ENCODE peak calls at places on chromosome 1, in five cellular contexts. One of them, this sample, is unnamed.

GRCh38 chr1:9805006-9805526 is 18.7 kb downstream of the CLSTN1 start:
- DNase-seq in neuronal stem cell: no peak
- DNase-seq in H9: no peak
- DNase-seq in IMR-90: no peak
- DNase-seq in H1: no peak
- DNase-seq in this sample: no peak

GRCh38 chr1:33342041-33342723 is 21.3 kb upstream of the A3GALT2 start:
- DNase-seq in neuronal stem cell: peak; percentile 77
- DNase-seq in H9: peak; percentile 67
- DNase-seq in IMR-90: peak; percentile 99
- DNase-seq in H1: peak; percentile 77
- DNase-seq in this sample: peak; percentile 98

GRCh38 chr1:94156226-94156625 is 35.3 kb upstream of the ABCA4 start:
- DNase-seq in neuronal stem cell: no peak
- DNase-seq in H9: no peak
- DNase-seq in IMR-90: peak; percentile 31
- DNase-seq in H1: no peak
- DNase-seq in this sample: no peak

GRCh38 chr1:59215766-59216291 is 81.1 kb upstream of the FGGY start:
- DNase-seq in neuronal stem cell: no peak
- DNase-seq in H9: no peak
- DNase-seq in IMR-90: no peak
- DNase-seq in H1: no peak
- DNase-seq in this sample: no peak

GRCh38 chr1:50343323-50343722 is 79.9 kb downstream of the DMRTA2 start:
- DNase-seq in neuronal stem cell: no peak
- DNase-seq in H9: no peak
- DNase-seq in IMR-90: no peak
- DNase-seq in H1: no peak
- DNase-seq in this sample: no peak

GRCh38 chr1:232648316-232648715 is 18.4 kb upstream of the SIPA1L2 start:
- DNase-seq in neuronal stem cell: no peak
- DNase-seq in H9: no peak
- DNase-seq in IMR-90: no peak
- DNase-seq in H1: no peak
- DNase-seq in this sample: peak; percentile 57

GRCh38 chr1:172929006-172929405 is 121.7 kb downstream of the TNFSF18 start:
- DNase-seq in neuronal stem cell: no peak
- DNase-seq in H9: no peak
- DNase-seq in IMR-90: peak; percentile 87
- DNase-seq in H1: no peak
- DNase-seq in this sample: no peak

GRCh38 chr1:93878501-93878888 is 511 bp downstream of the DNTTIP2 start:
- DNase-seq in neuronal stem cell: no peak
- DNase-seq in H9: no peak
- DNase-seq in IMR-90: peak; percentile 24
- DNase-seq in H1: no peak
- DNase-seq in this sample: peak; percentile 61

GRCh38 chr1:16087733-16088132 is 14.3 kb upstream of the FAM131C start:
- DNase-seq in neuronal stem cell: no peak
- DNase-seq in H9: peak; percentile 27
- DNase-seq in IMR-90: no peak
- DNase-seq in H1: no peak
- DNase-seq in this sample: no peak

GRCh38 chr1:157040802-157041201 is 4.7 kb downstream of the ARHGEF11 start:
- DNase-seq in neuronal stem cell: no peak
- DNase-seq in H9: no peak
- DNase-seq in IMR-90: peak; percentile 81
- DNase-seq in H1: no peak
- DNase-seq in this sample: peak; percentile 56

GRCh38 chr1:53110370-53111072 is 31.9 kb downstream of the SLC1A7 start:
- DNase-seq in neuronal stem cell: no peak
- DNase-seq in H9: no peak
- DNase-seq in IMR-90: peak; percentile 66
- DNase-seq in H1: no peak
- DNase-seq in this sample: peak; percentile 70

GRCh38 chr1:114097109-114097508 is 56.6 kb downstream of the SYT6 start:
- DNase-seq in neuronal stem cell: no peak
- DNase-seq in H9: no peak
- DNase-seq in IMR-90: no peak
- DNase-seq in H1: no peak
- DNase-seq in this sample: no peak

GRCh38 chr1:74193908-74194307 is 4.1 kb downstream of the LRRIQ3 start:
- DNase-seq in neuronal stem cell: no peak
- DNase-seq in H9: no peak
- DNase-seq in IMR-90: peak; percentile 79
- DNase-seq in H1: no peak
- DNase-seq in this sample: peak; percentile 39

GRCh38 chr1:244353572-244354091 is 98.1 kb downstream of the ADSS2 start:
- DNase-seq in neuronal stem cell: no peak
- DNase-seq in H9: peak; percentile 79
- DNase-seq in IMR-90: peak; percentile 97
- DNase-seq in H1: peak; percentile 25
- DNase-seq in this sample: peak; percentile 90

GRCh38 chr1:162444903-162445302 is 33.0 kb upstream of the SH2D1B start:
- DNase-seq in neuronal stem cell: no peak
- DNase-seq in H9: no peak
- DNase-seq in IMR-90: no peak
- DNase-seq in H1: no peak
- DNase-seq in this sample: no peak

GRCh38 chr1:109714661-109715372 is 2.8 kb downstream of the GSTM5 start:
- DNase-seq in neuronal stem cell: no peak
- DNase-seq in H9: no peak
- DNase-seq in IMR-90: no peak
- DNase-seq in H1: no peak
- DNase-seq in this sample: no peak

GRCh38 chr1:209743145-209743482 is 12.7 kb upstream of the TRAF3IP3 start:
- DNase-seq in neuronal stem cell: no peak
- DNase-seq in H9: no peak
- DNase-seq in IMR-90: peak; percentile 80
- DNase-seq in H1: no peak
- DNase-seq in this sample: no peak

GRCh38 chr1:78520216-78520615 is 29.4 kb downstream of the PTGFR start:
- DNase-seq in neuronal stem cell: no peak
- DNase-seq in H9: no peak
- DNase-seq in IMR-90: no peak
- DNase-seq in H1: no peak
- DNase-seq in this sample: no peak

GRCh38 chr1:198902616-198903140 is 263.8 kb downstream of the PTPRC start:
- DNase-seq in neuronal stem cell: no peak
- DNase-seq in H9: peak; percentile 27
- DNase-seq in IMR-90: no peak
- DNase-seq in H1: no peak
- DNase-seq in this sample: no peak

GRCh38 chr1:100767176-100767876 is 47.8 kb downstream of the VCAM1 start:
- DNase-seq in neuronal stem cell: no peak
- DNase-seq in H9: no peak
- DNase-seq in IMR-90: peak; percentile 57
- DNase-seq in H1: no peak
- DNase-seq in this sample: no peak

GRCh38 chr1:9655836-9656235 is 4.3 kb downstream of the PIK3CD start:
- DNase-seq in neuronal stem cell: no peak
- DNase-seq in H9: no peak
- DNase-seq in IMR-90: no peak
- DNase-seq in H1: no peak
- DNase-seq in this sample: no peak

GRCh38 chr1:18530567-18531502 is 50.1 kb downstream of the KLHDC7A start:
- DNase-seq in neuronal stem cell: no peak
- DNase-seq in H9: peak; percentile 55
- DNase-seq in IMR-90: no peak
- DNase-seq in H1: no peak
- DNase-seq in this sample: no peak

GRCh38 chr1:52551476-52552235 is 1.2 kb downstream of the TUT4 start:
- DNase-seq in neuronal stem cell: peak; percentile 29
- DNase-seq in H9: no peak
- DNase-seq in IMR-90: peak; percentile 76
- DNase-seq in H1: no peak
- DNase-seq in this sample: peak; percentile 78

GRCh38 chr1:34896612-34897011 is 32.8 kb downstream of the DLGAP3 start:
- DNase-seq in neuronal stem cell: no peak
- DNase-seq in H9: no peak
- DNase-seq in IMR-90: no peak
- DNase-seq in H1: no peak
- DNase-seq in this sample: no peak

GRCh38 chr1:229059671-229060079 is 211.2 kb upstream of the RAB4A start:
- DNase-seq in neuronal stem cell: no peak
- DNase-seq in H9: no peak
- DNase-seq in IMR-90: peak; percentile 4
- DNase-seq in H1: no peak
- DNase-seq in this sample: peak; percentile 18

GRCh38 chr1:200332716-200333115 is 77.1 kb downstream of the ZNF281 start:
- DNase-seq in neuronal stem cell: no peak
- DNase-seq in H9: no peak
- DNase-seq in IMR-90: peak; percentile 27
- DNase-seq in H1: no peak
- DNase-seq in this sample: no peak

GRCh38 chr1:91778964-91779363 is 107.0 kb downstream of the TGFBR3 start:
- DNase-seq in neuronal stem cell: no peak
- DNase-seq in H9: no peak
- DNase-seq in IMR-90: no peak
- DNase-seq in H1: no peak
- DNase-seq in this sample: no peak

GRCh38 chr1:179547021-179547535 is 28.7 kb downstream of the NPHS2 start:
- DNase-seq in neuronal stem cell: no peak
- DNase-seq in H9: no peak
- DNase-seq in IMR-90: no peak
- DNase-seq in H1: no peak
- DNase-seq in this sample: no peak

GRCh38 chr1:91282695-91283420 is 121.8 kb downstream of the HFM1 start:
- DNase-seq in neuronal stem cell: peak; percentile 69
- DNase-seq in H9: peak; percentile 64
- DNase-seq in IMR-90: peak; percentile 73
- DNase-seq in H1: peak; percentile 49
- DNase-seq in this sample: peak; percentile 75

GRCh38 chr1:26733982-26734381 is 38.2 kb downstream of the ARID1A start:
- DNase-seq in neuronal stem cell: no peak
- DNase-seq in H9: no peak
- DNase-seq in IMR-90: peak; percentile 72
- DNase-seq in H1: no peak
- DNase-seq in this sample: no peak

GRCh38 chr1:111592389-111593361 is 26.9 kb upstream of the RAP1A start:
- DNase-seq in neuronal stem cell: peak; percentile 8
- DNase-seq in H9: peak; percentile 53
- DNase-seq in IMR-90: peak; percentile 87
- DNase-seq in H1: no peak
- DNase-seq in this sample: peak; percentile 78

GRCh38 chr1:108523829-108524228 is 36.1 kb upstream of the EEIG2 start:
- DNase-seq in neuronal stem cell: no peak
- DNase-seq in H9: no peak
- DNase-seq in IMR-90: no peak
- DNase-seq in H1: no peak
- DNase-seq in this sample: no peak

GRCh38 chr1:183080406-183080805 is 57.2 kb downstream of the LAMC1 start:
- DNase-seq in neuronal stem cell: no peak
- DNase-seq in H9: no peak
- DNase-seq in IMR-90: peak; percentile 76
- DNase-seq in H1: no peak
- DNase-seq in this sample: peak; percentile 81

GRCh38 chr1:50038235-50038809 is 14.6 kb upstream of the AGBL4 start:
- DNase-seq in neuronal stem cell: no peak
- DNase-seq in H9: no peak
- DNase-seq in IMR-90: no peak
- DNase-seq in H1: no peak
- DNase-seq in this sample: no peak

GRCh38 chr1:6373961-6374720 is 19.4 kb downstream of the ACOT7 start:
- DNase-seq in neuronal stem cell: no peak
- DNase-seq in H9: no peak
- DNase-seq in IMR-90: no peak
- DNase-seq in H1: no peak
- DNase-seq in this sample: no peak

GRCh38 chr1:153626929-153627796 is at the start of gene S100A13:
- DNase-seq in neuronal stem cell: peak; percentile 90
- DNase-seq in H9: peak; percentile 98
- DNase-seq in IMR-90: peak; percentile 96
- DNase-seq in H1: peak; percentile 92
- DNase-seq in this sample: peak; percentile 97

GRCh38 chr1:59554011-59554673 is 257.2 kb downstream of the FGGY start:
- DNase-seq in neuronal stem cell: no peak
- DNase-seq in H9: no peak
- DNase-seq in IMR-90: no peak
- DNase-seq in H1: no peak
- DNase-seq in this sample: peak; percentile 28

GRCh38 chr1:33387512-33388079 is 43.3 kb downstream of the PHC2 start:
- DNase-seq in neuronal stem cell: no peak
- DNase-seq in H9: no peak
- DNase-seq in IMR-90: peak; percentile 94
- DNase-seq in H1: no peak
- DNase-seq in this sample: peak; percentile 95

GRCh38 chr1:86965012-86965826 is 50.8 kb downstream of the HS2ST1 start:
- DNase-seq in neuronal stem cell: no peak
- DNase-seq in H9: no peak
- DNase-seq in IMR-90: peak; percentile 54
- DNase-seq in H1: no peak
- DNase-seq in this sample: peak; percentile 50

GRCh38 chr1:161092621-161093028 is 3.3 kb upstream of the NECTIN4 start:
- DNase-seq in neuronal stem cell: no peak
- DNase-seq in H9: no peak
- DNase-seq in IMR-90: peak; percentile 43
- DNase-seq in H1: no peak
- DNase-seq in this sample: no peak
- H3K9ac ChIP-seq in neuronal stem cell: no peak overlapping the region
- H3K9ac ChIP-seq in H9: no peak overlapping the region
- H3K9ac ChIP-seq in IMR-90: no peak overlapping the region
- H3K9ac ChIP-seq in H1: no peak overlapping the region
- H3K9ac ChIP-seq in this sample: no peak overlapping the region

GRCh38 chr1:32071758-32072621 is 749 bp upstream of the TMEM39B start:
- DNase-seq in neuronal stem cell: no peak
- DNase-seq in H9: no peak
- DNase-seq in IMR-90: peak; percentile 84
- DNase-seq in H1: no peak
- DNase-seq in this sample: peak; percentile 87
- H2BK120ac ChIP-seq in neuronal stem cell: peak overlapping the region; percentile 82
- H2BK120ac ChIP-seq in H9: no peak overlapping the region
- H2BK120ac ChIP-seq in IMR-90: peak overlapping the region; percentile 92
- H2BK120ac ChIP-seq in H1: no peak overlapping the region
- H2BK120ac ChIP-seq in this sample: peak overlapping the region; percentile 86

GRCh38 chr1:41482001-41482765 is 2.3 kb downstream of the EDN2 start:
- DNase-seq in neuronal stem cell: no peak
- DNase-seq in H9: no peak
- DNase-seq in IMR-90: no peak
- DNase-seq in H1: no peak
- DNase-seq in this sample: no peak
- H3K18ac ChIP-seq in neuronal stem cell: peak overlapping the region; percentile 80
- H3K18ac ChIP-seq in H9: no peak overlapping the region
- H3K18ac ChIP-seq in IMR-90: peak overlapping the region; percentile 81
- H3K18ac ChIP-seq in H1: peak overlapping the region; percentile 71
- H3K18ac ChIP-seq in this sample: peak overlapping the region; percentile 77

DNA sequence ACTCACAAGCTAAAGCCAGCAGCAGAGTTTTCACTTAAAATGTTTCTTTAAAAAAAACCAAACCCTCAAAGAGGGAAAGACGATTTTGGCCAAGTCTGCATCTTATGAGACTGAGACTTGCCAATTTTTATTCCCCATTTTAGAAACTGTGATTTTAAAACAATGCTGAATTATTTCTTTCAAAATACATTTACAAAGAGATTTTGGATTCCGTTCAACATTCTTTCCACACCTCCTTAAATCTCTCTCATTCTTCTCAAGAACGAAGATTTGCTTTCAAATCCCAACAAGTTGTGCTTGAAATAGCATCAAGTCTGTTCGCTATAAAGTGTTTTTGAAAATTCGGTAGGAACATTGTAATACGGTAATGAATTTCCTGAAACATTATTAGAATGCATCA is 133.9 kb upstream of the VANGL1 start:
- DNase-seq in neuronal stem cell: no peak
- DNase-seq in H9: no peak
- DNase-seq in IMR-90: no peak
- DNase-seq in H1: no peak
- DNase-seq in this sample: no peak
- H3K9ac ChIP-seq in neuronal stem cell: no peak overlapping the region
- H3K9ac ChIP-seq in H9: no peak overlapping the region
- H3K9ac ChIP-seq in IMR-90: no peak overlapping the region
- H3K9ac ChIP-seq in H1: no peak overlapping the region
- H3K9ac ChIP-seq in this sample: peak overlapping the region; percentile 3

This sample was measured in mesenchymal stem cell.